ENCODE peak calls at places on chromosomes 2 and 18, in eight cellular contexts. Q, M, B, W, R, E, S and Y are unnamed samples.

GRCh38 chr18:44130365-44130942 is 550.2 kb upstream of the SETBP1 start:
- DNase-seq in Q (peak), E (no peak), W (no peak), B (peak), R (peak), S (peak), M (peak), Y (peak)

GRCh38 chr18:7750095-7750663 is 183.1 kb downstream of the PTPRM start:
- DNase-seq in Q (peak), R (no peak), S (no peak), W (no peak), E (no peak), M (no peak), B (no peak), Y (no peak)

GRCh38 chr2:29010946-29011649 is 30.0 kb downstream of the TOGARAM2 start:
- DNase-seq in E (no peak), S (peak), Q (peak), W (no peak), R (peak), M (no peak), B (peak), Y (peak)

GRCh38 chr2:102126660-102127059 is 15.9 kb upstream of the IL1R1 start:
- DNase-seq in S (no peak), M (peak), B (no peak), R (no peak), Q (peak), E (no peak), W (no peak), Y (no peak)

GRCh38 chr18:58666176-58666575 is 5.1 kb upstream of the MALT1 start:
- DNase-seq in B (no peak), S (no peak), Q (peak), E (no peak), R (no peak), W (no peak), M (peak), Y (no peak)

GRCh38 chr2:172997031-172997430 is 78.6 kb upstream of the MAP3K20 start:
- DNase-seq in M (peak), S (no peak), B (no peak), W (no peak), E (no peak), Q (peak), R (no peak), Y (no peak)

GRCh38 chr2:159971365-159972122 is 90.9 kb downstream of the PLA2R1 start:
- DNase-seq in E (no peak), M (no peak), W (no peak), B (peak), S (peak), R (no peak), Q (no peak), Y (no peak)

GRCh38 chr2:19434413-19434812 is 76.0 kb upstream of the OSR1 start:
- DNase-seq in M (no peak), E (no peak), W (no peak), S (no peak), Q (no peak), B (no peak), R (no peak), Y (no peak)

GRCh38 chr2:29281585-29281984 is 166.4 kb downstream of the CLIP4 start:
- DNase-seq in M (peak), R (peak), W (no peak), Q (peak), E (no peak), S (no peak), B (no peak), Y (no peak)

GRCh38 chr2:210586381-210586780 is 30.0 kb downstream of the CPS1 start:
- DNase-seq in B (no peak), R (no peak), S (peak), W (no peak), E (no peak), Q (peak), M (peak), Y (no peak)

GRCh38 chr2:202642567-202642966 is 7.8 kb downstream of the FAM117B start:
- DNase-seq in S (no peak), W (no peak), Q (no peak), E (no peak), M (no peak), B (no peak), R (no peak), Y (no peak)

GRCh38 chr2:84631047-84631446 is 114.7 kb downstream of the DNAH6 start:
- DNase-seq in Q (peak), W (peak), E (no peak), B (peak), R (no peak), S (peak), M (peak), Y (peak)

GRCh38 chr2:86358982-86359381 is 21.6 kb upstream of the REEP1 start:
- DNase-seq in W (no peak), S (no peak), M (no peak), E (no peak), Q (no peak), R (no peak), B (peak), Y (peak)

GRCh38 chr2:33104726-33105125 is 158.0 kb downstream of the LTBP1 start:
- DNase-seq in B (no peak), M (no peak), E (no peak), S (no peak), W (no peak), Q (peak), R (no peak), Y (no peak)

GRCh38 chr2:36700311-36700710 is 3.8 kb downstream of the VIT start:
- DNase-seq in W (no peak), B (no peak), E (no peak), Q (no peak), S (no peak), R (no peak), M (no peak), Y (no peak)

GRCh38 chr2:59933948-59934347 is 619.5 kb downstream of the BCL11A start:
- DNase-seq in R (no peak), E (no peak), W (no peak), Q (no peak), S (no peak), B (no peak), M (no peak), Y (no peak)

GRCh38 chr2:59930430-59930829 is 623.0 kb downstream of the BCL11A start:
- DNase-seq in M (no peak), W (no peak), E (no peak), Q (no peak), R (no peak), B (peak), S (no peak), Y (no peak)

GRCh38 chr2:59935005-59935404 is 618.4 kb downstream of the BCL11A start:
- DNase-seq in R (no peak), S (peak), E (no peak), Q (no peak), M (no peak), B (peak), W (no peak), Y (no peak)

GRCh38 chr2:59936031-59936430 is 617.4 kb downstream of the BCL11A start:
- DNase-seq in B (no peak), R (no peak), S (no peak), W (no peak), E (no peak), M (no peak), Q (no peak), Y (no peak)

DNA sequence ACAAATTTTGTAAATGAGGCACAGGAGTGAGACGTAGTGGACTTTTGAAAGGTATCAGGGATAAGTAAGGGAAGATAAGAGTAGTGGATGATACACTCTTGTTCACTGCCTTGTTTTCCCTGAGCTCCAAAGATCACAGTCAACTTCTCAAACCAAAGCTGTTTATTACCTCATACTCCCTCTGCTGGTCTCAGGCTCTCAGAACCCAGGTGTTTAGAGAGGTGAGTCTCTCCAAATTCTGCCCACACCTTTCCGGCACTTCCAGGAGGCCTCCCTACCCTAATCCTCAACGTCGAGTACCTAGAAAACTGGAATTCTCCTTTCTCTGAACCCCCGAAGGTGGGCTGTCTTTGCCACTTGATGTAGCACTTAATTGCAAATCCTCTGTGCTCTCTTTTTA is 621.1 kb downstream of the BCL11A start:
- DNase-seq in M (no peak), E (no peak), B (peak), R (peak), Q (no peak), W (no peak), S (no peak), Y (peak)
- TF ChIP-seq CTCF in M (no peak), E (no peak), B (peak), R (peak), Q (no peak), W (no peak), S (no peak), Y (peak)

DNA sequence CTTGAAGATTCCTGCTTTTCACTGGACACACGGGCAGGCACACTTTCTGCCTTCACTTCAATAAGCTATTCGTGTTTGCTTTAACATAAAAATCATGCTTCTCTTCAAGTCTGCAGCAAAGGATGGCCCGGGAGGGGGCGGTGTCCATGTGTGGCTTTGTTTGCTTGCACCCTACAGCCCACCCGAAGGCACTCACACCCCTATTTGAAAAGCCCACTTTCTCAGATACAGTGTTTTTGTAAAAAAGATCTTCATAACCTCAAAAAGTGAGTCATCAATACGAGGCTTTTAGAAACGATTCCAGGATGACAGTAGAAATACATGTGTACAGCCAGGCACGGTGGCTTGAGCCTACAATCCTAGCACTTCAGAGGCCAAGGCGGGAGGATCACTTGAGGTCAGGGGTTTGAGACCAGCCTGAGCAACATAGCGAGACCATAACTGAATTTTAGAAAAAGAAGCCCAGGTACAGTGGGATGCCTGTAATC is 36.5 kb upstream of the HPCAL1 start:
- DNase-seq in Q (peak), E (no peak), R (no peak), M (peak), W (no peak), B (no peak), S (no peak), Y (no peak)
- TF ChIP-seq CTCF in Q (no peak), E (no peak), R (no peak), M (peak), W (no peak), B (peak), S (no peak), Y (no peak)

GRCh38 chr2:236167297-236168109 is 683 bp downstream of the GBX2 start:
- DNase-seq in M (peak), W (no peak), R (no peak), Q (peak), E (no peak), B (no peak), S (peak), Y (no peak)
- TF ChIP-seq CTCF in M (peak), W (peak), R (no peak), Q (peak), E (no peak), B (no peak), S (no peak), Y (no peak)

GRCh38 chr18:63071566-63072175 is 247.9 kb downstream of the BCL2 start:
- DNase-seq in S (peak), W (no peak), B (no peak), R (no peak), M (no peak), Q (no peak), E (no peak), Y (no peak)

GRCh38 chr18:63070750-63071502 is 248.6 kb downstream of the BCL2 start:
- DNase-seq in R (no peak), B (no peak), Q (no peak), S (no peak), W (no peak), E (no peak), M (no peak), Y (no peak)

GRCh38 chr18:63069496-63069895 is 250.1 kb downstream of the BCL2 start:
- DNase-seq in M (no peak), E (no peak), B (no peak), Q (no peak), W (no peak), R (no peak), S (no peak), Y (no peak)

GRCh38 chr18:63074987-63075404 is 244.6 kb downstream of the BCL2 start:
- DNase-seq in M (peak), E (peak), B (no peak), S (peak), Q (peak), W (no peak), R (peak), Y (no peak)

GRCh38 chr18:63073481-63073880 is 246.1 kb downstream of the BCL2 start:
- DNase-seq in E (no peak), S (peak), R (no peak), W (no peak), Q (no peak), B (peak), M (no peak), Y (peak)
- TF ChIP-seq CTCF in E (no peak), S (peak), R (no peak), W (no peak), Q (no peak), B (peak), M (no peak), Y (peak)

DNA sequence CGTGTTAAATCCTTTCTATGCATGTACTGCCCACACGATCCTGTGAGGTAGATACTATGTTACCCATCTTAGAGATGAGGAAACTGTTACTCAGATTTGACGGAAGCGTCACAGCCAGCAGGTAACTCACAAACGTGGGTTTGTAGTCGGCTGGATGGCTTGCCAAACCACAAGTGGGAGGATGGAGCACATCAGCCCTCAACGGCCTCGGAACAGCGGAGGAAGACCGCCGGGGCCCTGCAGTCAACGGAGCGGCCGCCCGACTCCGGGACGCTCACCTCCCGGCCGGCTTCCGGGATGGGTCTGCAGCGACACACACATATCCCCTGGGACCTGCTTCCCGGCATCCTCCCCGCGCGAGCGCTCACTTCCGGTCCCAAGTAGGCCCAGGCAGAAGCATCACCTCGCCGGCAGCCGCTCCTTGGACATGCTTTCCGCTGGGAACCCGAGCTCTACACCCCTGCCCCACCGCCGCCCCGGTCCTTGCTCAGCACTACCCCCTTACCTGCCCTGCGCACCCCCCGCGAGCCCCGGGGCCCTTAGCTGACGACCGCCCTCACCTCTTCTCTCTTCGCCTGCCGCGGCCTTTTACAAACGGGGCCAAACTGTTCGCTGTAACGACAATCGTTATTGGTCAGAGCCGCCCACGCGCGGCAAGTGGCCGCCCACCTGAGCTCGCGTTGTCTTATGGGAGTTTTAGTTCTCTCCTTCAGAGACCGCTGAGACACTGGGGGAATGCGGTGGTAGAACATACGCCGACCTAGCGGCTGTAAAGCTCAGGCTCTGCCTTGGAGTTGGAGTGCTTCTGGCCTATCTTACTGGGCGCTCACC is at the start of gene C2orf42:
- DNase-seq in R (peak), Q (peak), S (peak), W (peak), B (peak), E (peak), M (peak), Y (peak)
- TF ChIP-seq CTCF in R (peak), Q (no peak), S (peak), W (no peak), B (no peak), E (peak), M (peak), Y (no peak)

GRCh38 chr2:238255636-238256035 is 15.8 kb upstream of the HES6 start:
- DNase-seq in B (no peak), W (no peak), Q (no peak), S (no peak), M (no peak), R (no peak), E (peak), Y (no peak)

GRCh38 chr2:238255146-238255545 is 15.3 kb upstream of the HES6 start:
- DNase-seq in E (peak), M (no peak), S (no peak), R (no peak), Q (no peak), B (no peak), W (no peak), Y (no peak)

GRCh38 chr2:238252766-238253630 is 13.2 kb upstream of the HES6 start:
- DNase-seq in S (no peak), E (peak), R (no peak), M (no peak), B (no peak), W (no peak), Q (no peak), Y (no peak)

GRCh38 chr2:238256111-238256510 is 16.3 kb upstream of the HES6 start:
- DNase-seq in M (no peak), S (no peak), R (no peak), B (no peak), E (no peak), W (no peak), Q (no peak), Y (no peak)

GRCh38 chr2:238254095-238254494 is 14.3 kb upstream of the HES6 start:
- DNase-seq in Q (no peak), E (peak), S (no peak), R (no peak), W (no peak), M (no peak), B (no peak), Y (no peak)
- TF ChIP-seq CTCF in Q (no peak), E (no peak), S (no peak), R (no peak), W (no peak), M (no peak), B (no peak), Y (no peak)

GRCh38 chr2:72104821-72105588 is 42.7 kb downstream of the CYP26B1 start:
- DNase-seq in M (no peak), E (no peak), B (no peak), S (peak), R (peak), Q (no peak), W (no peak), Y (no peak)
- TF ChIP-seq CTCF in M (no peak), E (no peak), B (no peak), S (no peak), R (peak), Q (no peak), W (no peak), Y (no peak)